ENCODE peak calls at places on chromosomes 5 and 9, in four cellular contexts. One of them, this sample, is unnamed.
A peak's percentile ranks its signal among the peaks of the same experiment; 100 is the strongest.

GRCh38 chr9:73121375-73121935 is 30.2 kb upstream of the ANXA1 start:
- DNase-seq in lower leg skin: no peak
- DNase-seq in hepatocyte: no peak
- DNase-seq in Panc1: no peak
- DNase-seq in this sample: no peak

GRCh38 chr5:105581988-105582690 is 2019.5 kb upstream of the NUDT12 start:
- DNase-seq in lower leg skin: no peak
- DNase-seq in hepatocyte: no peak
- DNase-seq in Panc1: no peak
- DNase-seq in this sample: no peak

GRCh38 chr9:34334916-34335315 is 5.5 kb downstream of the NUDT2 start:
- DNase-seq in lower leg skin: no peak
- DNase-seq in hepatocyte: no peak
- DNase-seq in Panc1: no peak
- DNase-seq in this sample: no peak

GRCh38 chr5:77356740-77357139 is 135.4 kb downstream of the WDR41 start:
- DNase-seq in lower leg skin: no peak
- DNase-seq in hepatocyte: no peak
- DNase-seq in Panc1: no peak
- DNase-seq in this sample: no peak

GRCh38 chr5:155974369-155974768 is 352.6 kb upstream of the SGCD start:
- DNase-seq in lower leg skin: no peak
- DNase-seq in hepatocyte: no peak
- DNase-seq in Panc1: no peak
- DNase-seq in this sample: no peak

GRCh38 chr5:108688487-108688886 is 59.2 kb upstream of the FER start:
- DNase-seq in lower leg skin: no peak
- DNase-seq in hepatocyte: no peak
- DNase-seq in Panc1: no peak
- DNase-seq in this sample: no peak

GRCh38 chr5:76391014-76391413 is 12.1 kb upstream of the IQGAP2 start:
- DNase-seq in lower leg skin: no peak
- DNase-seq in hepatocyte: no peak
- DNase-seq in Panc1: no peak
- DNase-seq in this sample: no peak

GRCh38 chr9:100111235-100111634 is 12.2 kb downstream of the INVS start:
- DNase-seq in lower leg skin: peak; percentile 73
- DNase-seq in hepatocyte: peak; percentile 50
- DNase-seq in Panc1: no peak
- DNase-seq in this sample: no peak

GRCh38 chr5:38258319-38259061 is at the start of gene EGFLAM:
- DNase-seq in lower leg skin: no peak
- DNase-seq in hepatocyte: peak; percentile 63
- DNase-seq in Panc1: no peak
- DNase-seq in this sample: no peak

GRCh38 chr5:135024956-135025729 is 8.9 kb downstream of the PITX1 start:
- DNase-seq in lower leg skin: no peak
- DNase-seq in hepatocyte: no peak
- DNase-seq in Panc1: no peak
- DNase-seq in this sample: peak; percentile 11

GRCh38 chr5:151078490-151079262 is 2.2 kb downstream of the TNIP1 start:
- DNase-seq in lower leg skin: no peak
- DNase-seq in hepatocyte: no peak
- DNase-seq in Panc1: no peak
- DNase-seq in this sample: no peak

GRCh38 chr9:86778761-86779160 is 168.5 kb downstream of the GAS1 start:
- DNase-seq in lower leg skin: no peak
- DNase-seq in hepatocyte: no peak
- DNase-seq in Panc1: no peak
- DNase-seq in this sample: no peak

GRCh38 chr5:42745426-42745825 is 11.2 kb upstream of the CCDC152 start:
- DNase-seq in lower leg skin: no peak
- DNase-seq in hepatocyte: no peak
- DNase-seq in Panc1: no peak
- DNase-seq in this sample: no peak

GRCh38 chr9:69932901-69933300 is 110.7 kb upstream of the MAMDC2 start:
- DNase-seq in lower leg skin: no peak
- DNase-seq in hepatocyte: peak; percentile 43
- DNase-seq in Panc1: no peak
- DNase-seq in this sample: no peak

GRCh38 chr9:91606255-91606995 is 182.8 kb upstream of the NFIL3 start:
- DNase-seq in lower leg skin: no peak
- DNase-seq in hepatocyte: no peak
- DNase-seq in Panc1: no peak
- DNase-seq in this sample: no peak

GRCh38 chr9:110048473-110048975 is 159.4 kb downstream of the C9orf152 start:
- DNase-seq in lower leg skin: peak; percentile 58
- DNase-seq in hepatocyte: peak; percentile 86
- DNase-seq in Panc1: no peak
- DNase-seq in this sample: no peak

GRCh38 chr5:145347026-145347616 is 488.0 kb downstream of the PRELID2 start:
- DNase-seq in lower leg skin: no peak
- DNase-seq in hepatocyte: peak; percentile 68
- DNase-seq in Panc1: no peak
- DNase-seq in this sample: no peak

GRCh38 chr5:816176-816575 is 31.6 kb upstream of the ZDHHC11B start:
- DNase-seq in lower leg skin: no peak
- DNase-seq in hepatocyte: no peak
- DNase-seq in Panc1: no peak
- DNase-seq in this sample: no peak